ENCODE peak calls at places on chromosomes 1 and 21, in four cellular contexts. X is iris pigment epithelial cell; C is HS-27A; R is effector CD4-positive, alpha-beta T cell. Q is an unnamed sample.

GRCh38 chr1:221543529-221544120 is 198.3 kb downstream of the DUSP10 start:
- DNase-seq in X (peak; percentile 53), C (no peak), R (no peak), Q (no peak)

GRCh38 chr1:166974647-166975345 is 544 bp downstream of the ILDR2 start:
- DNase-seq in X (no peak), C (no peak), R (no peak), Q (no peak)

GRCh38 chr21:26844258-26845065 is 747 bp downstream of the ADAMTS1 start:
- DNase-seq in X (peak; percentile 59), C (no peak), R (no peak), Q (no peak)

GRCh38 chr1:200973937-200974657 is 49.4 kb downstream of the KIF21B start:
- DNase-seq in X (no peak), C (no peak), R (no peak), Q (no peak)

GRCh38 chr1:22159858-22160257 is 17.0 kb upstream of the WNT4 start:
- DNase-seq in X (no peak), C (no peak), R (no peak), Q (no peak)

GRCh38 chr1:234607091-234608025 is 2.6 kb downstream of the IRF2BP2 start:
- DNase-seq in X (no peak), C (no peak), R (no peak), Q (peak; percentile 54)

GRCh38 chr1:181778630-181779285 is 282.8 kb downstream of the ZNF648 start:
- DNase-seq in X (no peak), C (no peak), R (no peak), Q (no peak)

GRCh38 chr1:70497152-70497551 is 86.1 kb downstream of the CTH start:
- DNase-seq in X (no peak), C (no peak), R (no peak), Q (no peak)

GRCh38 chr1:216183007-216183406 is 240.2 kb downstream of the USH2A start:
- DNase-seq in X (peak; percentile 65), C (peak; percentile 58), R (no peak), Q (no peak)

GRCh38 chr1:230232352-230232751 is 165.3 kb downstream of the GALNT2 start:
- DNase-seq in X (no peak), C (no peak), R (no peak), Q (no peak)

GRCh38 chr1:13917607-13918006 is 217.6 kb downstream of the PRDM2 start:
- DNase-seq in X (no peak), C (no peak), R (no peak), Q (no peak)

GRCh38 chr1:41713141-41713540 is 205.6 kb downstream of the HIVEP3 start:
- DNase-seq in X (no peak), C (no peak), R (no peak), Q (no peak)

GRCh38 chr1:19682257-19682656 is 17.6 kb downstream of the HTR6 start:
- DNase-seq in X (peak; percentile 80), C (no peak), R (no peak), Q (no peak)

GRCh38 chr1:244197851-244198375 is 146.8 kb downstream of the ZBTB18 start:
- DNase-seq in X (no peak), C (no peak), R (no peak), Q (no peak)

GRCh38 chr1:228989992-228990827 is 254.9 kb downstream of the RHOU start:
- DNase-seq in X (no peak), C (no peak), R (no peak), Q (no peak)

GRCh38 chr1:229843627-229844238 is 217.7 kb downstream of the URB2 start:
- DNase-seq in X (peak; percentile 37), C (no peak), R (no peak), Q (no peak)

GRCh38 chr1:112998592-112999235 is 42.7 kb upstream of the SLC16A1 start:
- DNase-seq in X (peak; percentile 95), C (no peak), R (no peak), Q (no peak)

GRCh38 chr1:17919525-17920439 is 164.6 kb downstream of the ACTL8 start:
- DNase-seq in X (peak; percentile 44), C (no peak), R (no peak), Q (no peak)

GRCh38 chr21:43367859-43368258 is 59.1 kb downstream of the SIK1 start:
- DNase-seq in X (no peak), C (no peak), R (no peak), Q (no peak)

GRCh38 chr1:46530791-46531409 is 20.5 kb downstream of the KNCN start:
- DNase-seq in X (no peak), C (no peak), R (no peak), Q (no peak)

GRCh38 chr1:63829349-63830327 is 55.8 kb downstream of the ROR1 start:
- DNase-seq in X (peak; percentile 53), C (no peak), R (no peak), Q (no peak)

GRCh38 chr1:66282343-66282852 is 251.6 kb upstream of the SGIP1 start:
- DNase-seq in X (peak; percentile 94), C (no peak), R (peak; percentile 56), Q (peak; percentile 19)

GRCh38 chr1:21329209-21329844 is 39.1 kb upstream of the ECE1 start:
- DNase-seq in X (no peak), C (no peak), R (no peak), Q (no peak)